ENCODE peak calls at places on chromosomes 12 and 14, in ten cellular contexts. T, R, D, B, Q, K, V, E, I and M are unnamed samples.

GRCh38 chr12:52006726-52007157 is at the start of gene TAMALIN:
- DNase-seq in R (peak), B (peak), K (peak), E (peak), Q (peak), D (peak), I (peak), V (peak), T (no peak), M (peak)

GRCh38 chr12:88188180-88188579 is 46.1 kb downstream of the TMTC3 start:
- DNase-seq in I (no peak), T (no peak), B (no peak), E (no peak), Q (no peak), V (no peak), D (no peak), K (peak), R (no peak), M (no peak)

GRCh38 chr12:62686938-62687337 is 220.3 kb downstream of the MON2 start:
- DNase-seq in R (no peak), B (no peak), K (peak), I (no peak), D (no peak), E (no peak), Q (no peak), V (no peak), T (no peak), M (no peak)

GRCh38 chr12:26471560-26471959 is 276.2 kb downstream of the SSPN start:
- DNase-seq in D (no peak), V (peak), R (no peak), I (no peak), E (no peak), B (no peak), K (peak), Q (no peak), T (peak), M (no peak)

GRCh38 chr12:95074766-95075165 is 1.3 kb upstream of the NR2C1 start:
- DNase-seq in K (peak), T (no peak), E (no peak), D (no peak), B (no peak), V (no peak), Q (no peak), I (no peak), R (no peak), M (no peak)

GRCh38 chr12:90106568-90106967 is 397.9 kb upstream of the ATP2B1 start:
- DNase-seq in K (no peak), E (no peak), Q (no peak), I (no peak), T (no peak), V (no peak), R (no peak), B (no peak), D (no peak), M (no peak)

GRCh38 chr12:45789025-45789424 is 59.5 kb downstream of the ARID2 start:
- DNase-seq in I (no peak), K (peak), D (no peak), Q (no peak), E (no peak), R (no peak), T (peak), B (no peak), V (no peak), M (peak)

GRCh38 chr12:62649412-62650116 is 182.9 kb downstream of the MON2 start:
- DNase-seq in V (no peak), Q (no peak), E (no peak), D (no peak), K (no peak), I (no peak), B (no peak), T (no peak), R (no peak), M (no peak)

GRCh38 chr12:4956968-4957367 is 47.3 kb downstream of the KCNA1 start:
- DNase-seq in I (no peak), K (no peak), D (no peak), T (no peak), B (no peak), Q (no peak), R (no peak), V (no peak), E (no peak), M (no peak)

GRCh38 chr14:105395538-105395854 is 2.8 kb upstream of the TEX22 start:
- DNase-seq in R (no peak), K (no peak), V (no peak), E (no peak), I (no peak), T (no peak), B (no peak), Q (no peak), D (no peak), M (no peak)

GRCh38 chr12:111368291-111368683 is 608 bp downstream of the PHETA1 start:
- DNase-seq in B (peak), V (no peak), Q (peak), E (no peak), R (peak), I (peak), T (no peak), D (no peak), K (peak), M (no peak)

GRCh38 chr14:35808076-35808657 is 928 bp downstream of the RALGAPA1 start:
- DNase-seq in Q (no peak), V (peak), I (no peak), D (no peak), B (no peak), T (no peak), R (no peak), K (peak), E (no peak), M (no peak)

GRCh38 chr12:119178544-119179334 is at the start of gene HSPB8:
- DNase-seq in I (peak), K (peak), B (peak), D (peak), V (peak), E (peak), T (peak), R (peak), Q (peak), M (peak)

GRCh38 chr12:59780605-59781135 is 184.8 kb downstream of the SLC16A7 start:
- DNase-seq in K (peak), I (no peak), Q (no peak), D (no peak), V (no peak), T (peak), R (no peak), B (peak), E (no peak), M (no peak)

GRCh38 chr12:64900540-64900939 is 76.1 kb downstream of the TBC1D30 start:
- DNase-seq in E (no peak), T (peak), D (no peak), V (no peak), K (peak), R (no peak), Q (no peak), B (no peak), I (no peak), M (no peak)

GRCh38 chr14:94097091-94097490 is 13.4 kb upstream of the IFI27 start:
- DNase-seq in R (no peak), E (no peak), K (no peak), V (no peak), I (no peak), B (no peak), T (no peak), D (no peak), Q (no peak), M (no peak)

DNA sequence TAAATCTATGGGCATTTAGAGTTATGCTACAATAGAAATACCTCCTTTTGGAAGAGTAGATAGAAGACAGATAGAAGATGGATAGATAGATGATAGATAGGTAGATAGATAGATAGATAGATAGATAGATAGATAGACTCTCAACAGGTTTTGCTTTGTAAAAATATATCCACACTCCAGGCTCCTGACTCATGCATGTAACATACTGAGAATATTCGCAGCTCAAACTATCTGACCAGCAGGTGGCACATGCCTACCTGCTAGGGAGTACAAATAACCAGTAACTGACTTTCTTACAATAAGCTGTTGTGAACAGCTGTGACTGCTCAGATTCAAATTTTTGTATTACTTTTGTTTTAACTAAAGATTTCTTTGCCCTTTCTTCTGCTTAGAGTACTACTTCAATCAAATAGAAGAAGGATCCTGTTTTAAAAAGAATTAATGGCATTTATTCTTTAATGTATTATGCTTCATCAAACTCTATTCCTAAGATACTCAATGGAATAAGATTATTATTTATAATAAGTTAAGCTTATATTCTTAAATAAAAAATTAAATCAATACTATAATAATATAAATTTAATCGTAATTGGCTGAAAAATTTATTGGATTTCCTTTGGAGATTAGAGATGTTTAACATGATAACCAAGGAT is 15.8 kb upstream of the CPNE8 start:
- DNase-seq in B (peak), V (peak), T (peak), D (no peak), E (no peak), K (peak), R (peak), Q (peak), I (peak), M (peak)
- TF ChIP-seq CTCF in B (peak), V (no peak), T (peak), D (peak), E (peak), K (peak), R (peak), Q (no peak), I (peak), M (peak)

GRCh38 chr14:79542121-79542520 is 669.2 kb downstream of the DIO2 start:
- DNase-seq in E (no peak), T (peak), Q (no peak), D (no peak), K (no peak), V (no peak), R (no peak), I (no peak), B (no peak), M (no peak)

GRCh38 chr14:79544671-79545070 is 666.6 kb downstream of the DIO2 start:
- DNase-seq in I (no peak), D (no peak), T (peak), K (peak), E (no peak), R (no peak), Q (no peak), B (no peak), V (no peak), M (no peak)

GRCh38 chr14:79543348-79543747 is 668.0 kb downstream of the DIO2 start:
- DNase-seq in D (no peak), K (no peak), V (no peak), T (no peak), I (no peak), E (no peak), B (no peak), R (no peak), Q (no peak), M (no peak)

GRCh38 chr14:79540394-79540793 is 670.9 kb downstream of the DIO2 start:
- DNase-seq in Q (no peak), E (no peak), K (no peak), V (no peak), D (no peak), I (no peak), T (no peak), B (no peak), R (no peak), M (no peak)

GRCh38 chr14:79543966-79544365 is 667.3 kb downstream of the DIO2 start:
- DNase-seq in I (peak), D (no peak), B (peak), R (no peak), T (peak), V (no peak), Q (no peak), K (peak), E (no peak), M (peak)
- TF ChIP-seq CTCF in I (peak), D (no peak), B (peak), R (peak), T (peak), V (no peak), Q (no peak), K (peak), E (no peak), M (peak)

DNA sequence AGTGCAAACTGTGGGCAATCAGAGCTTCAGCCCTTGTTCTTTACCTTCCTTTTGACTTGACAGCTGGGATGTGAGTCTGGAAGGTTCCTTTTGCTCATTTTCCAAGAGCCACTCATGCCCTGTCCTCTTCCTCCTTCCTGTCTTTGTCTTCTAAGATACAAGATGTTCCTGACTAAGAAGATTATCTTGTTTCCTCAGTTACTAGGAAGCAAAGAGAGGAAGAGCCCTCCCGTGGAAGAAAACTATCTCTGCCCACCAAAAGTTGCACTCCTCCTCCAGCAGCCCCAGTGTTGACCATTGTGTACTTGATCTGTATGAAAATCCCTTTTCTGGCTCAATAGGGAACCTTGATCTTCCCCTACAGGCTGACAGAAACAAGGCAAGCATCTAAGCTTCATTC is 138.0 kb downstream of the C12orf75 start:
- DNase-seq in K (no peak), Q (no peak), D (no peak), V (no peak), T (no peak), I (no peak), B (no peak), R (no peak), E (no peak), M (no peak)
- TF ChIP-seq CTCF in K (no peak), Q (no peak), D (no peak), V (no peak), T (no peak), I (no peak), B (no peak), R (no peak), E (no peak), M (no peak)

GRCh38 chr14:98695809-98696208 is 576.2 kb downstream of the BCL11B start:
- DNase-seq in Q (peak), T (no peak), K (no peak), I (no peak), D (no peak), R (no peak), B (no peak), E (no peak), V (no peak), M (no peak)

GRCh38 chr14:98698341-98698740 is 573.7 kb downstream of the BCL11B start:
- DNase-seq in D (no peak), I (no peak), K (no peak), Q (no peak), R (no peak), V (no peak), B (no peak), T (no peak), E (no peak), M (no peak)

GRCh38 chr14:98704441-98704840 is 567.6 kb downstream of the BCL11B start:
- DNase-seq in I (no peak), T (no peak), E (no peak), B (no peak), V (no peak), K (no peak), D (no peak), Q (no peak), R (no peak), M (no peak)

GRCh38 chr14:98701377-98701776 is 570.6 kb downstream of the BCL11B start:
- DNase-seq in R (no peak), D (no peak), Q (no peak), K (no peak), T (no peak), I (no peak), V (no peak), B (no peak), E (no peak), M (no peak)

DNA sequence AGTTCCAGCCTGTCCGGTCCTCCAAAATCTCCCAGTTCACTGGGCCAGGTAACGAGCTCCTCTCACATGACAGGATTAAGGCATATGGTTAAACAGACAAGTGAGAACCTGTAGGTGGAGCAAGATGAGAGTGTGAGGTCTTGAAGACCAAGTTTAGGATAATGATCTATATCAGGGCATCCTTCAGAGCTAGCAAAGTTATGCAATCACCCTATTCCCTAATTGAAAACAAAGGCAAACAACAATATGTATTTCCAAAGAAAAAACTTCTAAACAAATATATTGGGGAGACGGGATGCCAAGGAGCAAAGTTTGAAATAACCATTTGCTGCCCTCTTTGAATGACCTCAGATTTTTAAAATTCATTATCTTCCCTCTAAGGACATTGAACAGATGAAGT is 571.2 kb downstream of the BCL11B start:
- DNase-seq in T (no peak), V (no peak), B (no peak), K (no peak), R (no peak), I (no peak), E (no peak), Q (no peak), D (no peak), M (no peak)
- TF ChIP-seq CTCF in T (no peak), V (no peak), B (no peak), K (no peak), R (no peak), I (no peak), E (no peak), Q (no peak), D (no peak), M (no peak)

GRCh38 chr14:36857842-36858445 is 196.3 kb downstream of the PAX9 start:
- DNase-seq in K (no peak), I (no peak), E (no peak), B (no peak), Q (no peak), V (no peak), R (no peak), T (no peak), D (peak), M (no peak)

GRCh38 chr14:36859119-36859518 is 197.5 kb downstream of the PAX9 start:
- DNase-seq in I (no peak), Q (no peak), V (no peak), K (peak), D (no peak), R (no peak), B (no peak), E (no peak), T (no peak), M (no peak)

GRCh38 chr14:36866867-36867266 is 205.2 kb downstream of the PAX9 start:
- DNase-seq in V (no peak), T (no peak), B (no peak), Q (no peak), R (no peak), K (no peak), E (no peak), I (no peak), D (no peak), M (no peak)

GRCh38 chr14:36863271-36863670 is 201.6 kb downstream of the PAX9 start:
- DNase-seq in T (no peak), K (no peak), R (no peak), I (no peak), D (no peak), B (no peak), E (no peak), Q (no peak), V (no peak), M (no peak)
- TF ChIP-seq CTCF in T (no peak), K (peak), R (peak), I (peak), D (no peak), B (peak), E (no peak), Q (no peak), V (no peak), M (no peak)

GRCh38 chr12:68111995-68112394 is 47.5 kb downstream of the IFNG start:
- DNase-seq in T (no peak), I (no peak), K (peak), B (no peak), R (no peak), E (no peak), D (no peak), V (no peak), Q (no peak), M (no peak)

GRCh38 chr12:68109001-68109400 is 50.5 kb downstream of the IFNG start:
- DNase-seq in R (no peak), V (no peak), B (no peak), Q (no peak), D (no peak), T (no peak), K (no peak), E (no peak), I (no peak), M (no peak)

GRCh38 chr12:68109444-68110217 is 49.9 kb downstream of the IFNG start:
- DNase-seq in B (no peak), D (no peak), K (no peak), V (no peak), Q (no peak), R (no peak), I (no peak), E (no peak), T (no peak), M (no peak)

GRCh38 chr12:68118096-68118755 is 41.3 kb downstream of the IFNG start:
- DNase-seq in K (no peak), Q (no peak), B (no peak), V (no peak), R (no peak), E (no peak), D (no peak), T (no peak), I (no peak), M (no peak)

GRCh38 chr12:68113644-68114043 is 45.9 kb downstream of the IFNG start:
- DNase-seq in Q (no peak), B (no peak), E (no peak), T (no peak), V (no peak), K (no peak), R (no peak), D (no peak), I (peak), M (no peak)
- TF ChIP-seq CTCF in Q (no peak), B (no peak), E (no peak), T (peak), V (no peak), K (no peak), R (peak), D (no peak), I (no peak), M (peak)